ENCODE peak calls at places on chromosomes 7 and 10, in seven cellular contexts. N is stomach, I is psoas muscle, H is fibroblast of pulmonary artery, F is uterus, T is kidney, E is upper lobe of right lung. G is an unnamed sample.

GRCh38 chr10:109899578-109900355 is 23.5 kb downstream of the XPNPEP1 start:
- DNase-seq in N (no peak), I (no peak), H (peak), F (peak), T (no peak), E (no peak), G (peak)

GRCh38 chr10:77737608-77738007 is 100.0 kb upstream of the KCNMA1 start:
- DNase-seq in N (no peak), I (no peak), H (peak), F (no peak), T (no peak), E (no peak), G (no peak)

GRCh38 chr7:139452948-139453672 is 30.4 kb downstream of the KLRG2 start:
- DNase-seq in N (no peak), I (no peak), H (peak), F (no peak), T (peak), E (no peak), G (no peak)

GRCh38 chr10:7407368-7408002 is 3.3 kb downstream of the SFMBT2 start:
- DNase-seq in N (no peak), I (peak), H (peak), F (peak), T (peak), E (peak), G (no peak)

GRCh38 chr7:46256870-46257528 is 335.9 kb upstream of the IGFBP3 start:
- DNase-seq in N (no peak), I (no peak), H (no peak), F (no peak), T (no peak), E (no peak), G (no peak)

GRCh38 chr10:124316316-124316715 is 102.4 kb downstream of the OAT start:
- DNase-seq in N (no peak), I (no peak), H (no peak), F (no peak), T (no peak), E (no peak), G (no peak)

GRCh38 chr10:113232928-113233511 is 283.0 kb downstream of the TCF7L2 start:
- DNase-seq in N (no peak), I (no peak), H (no peak), F (no peak), T (no peak), E (no peak), G (peak)

GRCh38 chr7:137670521-137671064 is 176.2 kb downstream of the DGKI start:
- DNase-seq in N (no peak), I (no peak), H (no peak), F (no peak), T (no peak), E (no peak), G (no peak)

GRCh38 chr10:122490786-122491680 is 29.7 kb downstream of the HTRA1 start:
- DNase-seq in N (no peak), I (peak), H (peak), F (peak), T (peak), E (peak), G (no peak)

GRCh38 chr10:34954142-34954541 is 136.0 kb downstream of the CUL2 start:
- DNase-seq in N (peak), I (no peak), H (no peak), F (no peak), T (peak), E (peak), G (peak)

GRCh38 chr10:50579491-50580259 is 44.1 kb downstream of the SGMS1 start:
- DNase-seq in N (no peak), I (no peak), H (no peak), F (no peak), T (no peak), E (no peak), G (no peak)

GRCh38 chr7:155591055-155591750 is 44.8 kb upstream of the CNPY1 start:
- DNase-seq in N (no peak), I (no peak), H (no peak), F (no peak), T (peak), E (no peak), G (peak)

GRCh38 chr7:48337012-48337621 is 165.9 kb downstream of the ABCA13 start:
- DNase-seq in N (no peak), I (no peak), H (peak), F (no peak), T (no peak), E (no peak), G (peak)

GRCh38 chr7:97090761-97091353 is 26.6 kb upstream of the SDHAF3 start:
- DNase-seq in N (no peak), I (no peak), H (no peak), F (no peak), T (no peak), E (no peak), G (no peak)

GRCh38 chr10:129394739-129395298 is 72.2 kb upstream of the MGMT start:
- DNase-seq in N (no peak), I (no peak), H (no peak), F (no peak), T (no peak), E (no peak), G (no peak)

GRCh38 chr7:92331508-92331907 is 85.7 kb downstream of the ANKIB1 start:
- DNase-seq in N (no peak), I (no peak), H (no peak), F (no peak), T (no peak), E (no peak), G (no peak)

GRCh38 chr10:89466599-89467035 is 52.2 kb downstream of the IFIT5 start:
- DNase-seq in N (no peak), I (no peak), H (peak), F (no peak), T (no peak), E (no peak), G (no peak)

GRCh38 chr10:44975487-44976331 is 2.9 kb downstream of the DEPP1 start:
- DNase-seq in N (peak), I (no peak), H (peak), F (peak), T (peak), E (no peak), G (no peak)

GRCh38 chr7:73433924-73434700 is 534 bp downstream of the FZD9 start:
- DNase-seq in N (no peak), I (no peak), H (no peak), F (no peak), T (no peak), E (no peak), G (no peak)

GRCh38 chr10:100977436-100977835 is 8.1 kb downstream of the SEMA4G start:
- DNase-seq in N (no peak), I (no peak), H (no peak), F (no peak), T (no peak), E (no peak), G (no peak)

GRCh38 chr10:126732308-126732707 is 61.8 kb upstream of the C10orf90 start:
- DNase-seq in N (no peak), I (no peak), H (no peak), F (no peak), T (no peak), E (no peak), G (no peak)

GRCh38 chr10:59499460-59499859 is 137.1 kb upstream of the FAM13C start:
- DNase-seq in N (no peak), I (no peak), H (no peak), F (no peak), T (no peak), E (no peak), G (no peak)

GRCh38 chr7:90900640-90901353 is 304.7 kb downstream of the CDK14 start:
- DNase-seq in N (no peak), I (no peak), H (peak), F (no peak), T (no peak), E (no peak), G (no peak)

GRCh38 chr10:3773465-3774017 is 11.5 kb downstream of the KLF6 start:
- DNase-seq in N (no peak), I (no peak), H (peak), F (no peak), T (no peak), E (no peak), G (no peak)

GRCh38 chr7:132933076-132933466 is 148.8 kb downstream of the CHCHD3 start:
- DNase-seq in N (no peak), I (no peak), H (peak), F (no peak), T (no peak), E (no peak), G (no peak)

GRCh38 chr7:41148521-41148951 is 554.4 kb downstream of the INHBA start:
- DNase-seq in N (no peak), I (no peak), H (peak), F (no peak), T (no peak), E (no peak), G (no peak)

GRCh38 chr7:143013473-143013872 is 13.5 kb downstream of the OR9A2 start:
- DNase-seq in N (no peak), I (no peak), H (peak), F (no peak), T (no peak), E (no peak), G (no peak)

GRCh38 chr10:20892011-20892585 is 5.0 kb downstream of the NEBL start:
- DNase-seq in N (no peak), I (no peak), H (peak), F (no peak), T (no peak), E (no peak), G (no peak)

GRCh38 chr10:70997236-70997635 is 108.9 kb upstream of the PCBD1 start:
- DNase-seq in N (no peak), I (no peak), H (no peak), F (no peak), T (no peak), E (no peak), G (no peak)

GRCh38 chr7:5678295-5679046 is 103.0 kb downstream of the RNF216 start:
- DNase-seq in N (no peak), I (no peak), H (no peak), F (no peak), T (no peak), E (no peak), G (no peak)
- TF ChIP-seq CTCF in N (no peak), I (no peak), H (no peak), F (no peak), T (no peak), E (no peak), G (no peak)

DNA sequence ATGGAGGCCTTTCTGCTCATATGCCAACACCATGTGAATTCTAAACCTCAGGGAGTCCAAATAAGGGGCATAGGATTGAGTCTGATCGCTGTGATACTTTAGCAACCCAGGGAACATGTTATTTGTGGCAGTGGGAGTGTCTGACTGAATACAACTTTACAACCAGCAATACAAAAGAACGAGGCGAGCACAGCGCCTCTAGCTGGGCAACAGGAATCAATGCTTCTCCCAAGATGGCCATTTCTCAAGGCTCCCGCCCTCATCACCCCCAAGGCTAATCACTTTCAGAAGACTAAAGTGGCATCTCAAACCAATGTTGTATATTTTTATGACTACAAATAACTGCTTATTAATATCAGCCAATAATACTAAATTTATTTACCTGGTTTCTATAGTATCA is 28.1 kb downstream of the YWHAG start:
- DNase-seq in N (no peak), I (no peak), H (no peak), F (no peak), T (no peak), E (no peak), G (no peak)
- TF ChIP-seq CTCF in N (no peak), I (no peak), H (no peak), F (no peak), T (no peak), E (no peak), G (no peak)

GRCh38 chr7:29764227-29764626 is 42.1 kb upstream of the WIPF3 start:
- DNase-seq in N (peak), I (no peak), H (no peak), F (no peak), T (no peak), E (no peak), G (no peak)
- TF ChIP-seq CTCF in N (peak), I (peak), H (no peak), F (no peak), T (no peak), E (no peak), G (no peak)

DNA sequence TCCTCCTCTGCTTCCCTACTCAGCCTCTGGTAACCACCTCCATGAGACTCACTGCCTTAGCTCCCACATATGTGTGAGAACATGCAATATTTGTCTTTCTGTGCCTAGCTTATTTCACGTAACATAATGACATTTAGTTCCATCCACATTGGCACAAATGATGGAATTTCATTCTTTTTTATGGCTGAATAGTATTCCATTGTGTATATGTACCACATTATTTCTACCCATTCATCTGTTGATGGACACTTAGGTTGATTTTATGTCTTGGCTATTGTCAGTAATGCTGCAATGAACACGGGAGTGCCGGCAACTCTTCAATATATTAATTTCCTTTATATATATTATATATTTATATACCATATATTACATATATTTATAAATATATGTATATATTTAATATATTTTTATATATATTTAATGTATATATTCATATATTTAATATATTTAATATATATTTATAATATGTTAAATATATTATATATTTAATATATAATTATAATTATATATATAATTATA is 1046.9 kb downstream of the DNAJB9 start:
- DNase-seq in N (no peak), I (no peak), H (no peak), F (no peak), T (no peak), E (no peak), G (no peak)
- TF ChIP-seq CTCF in N (no peak), I (no peak), H (no peak), F (no peak), T (no peak), E (no peak), G (no peak)